ENCODE peak calls at places on chromosomes 2 and 18, in seven cellular contexts. C is amniotic stem cell, S is endothelial cell of umbilical vein, D is Caki2, R is neural progenitor cell, O is Calu3, F is fibroblast of lung. Z is an unnamed sample.

GRCh38 chr2:222733846-222734689 is 62.6 kb downstream of the MOGAT1 start:
- DNase-seq in C (no peak), S (peak), D (no peak), R (no peak), O (peak), F (peak), Z (peak)

GRCh38 chr18:10526211-10526949 is 553 bp downstream of the NAPG start:
- DNase-seq in C (no peak), S (peak), D (peak), R (peak), O (peak), F (peak), Z (peak)

GRCh38 chr18:3832211-3832610 is 382.2 kb downstream of the TGIF1 start:
- DNase-seq in C (no peak), S (no peak), D (no peak), R (no peak), O (no peak), F (no peak), Z (peak)

GRCh38 chr2:39266139-39266805 is 22.5 kb upstream of the CDKL4 start:
- DNase-seq in C (no peak), S (no peak), D (no peak), R (no peak), O (no peak), F (peak), Z (peak)

GRCh38 chr18:34730774-34731173 is 20.7 kb downstream of the DTNA start:
- DNase-seq in C (no peak), S (no peak), D (no peak), R (no peak), O (no peak), F (peak), Z (no peak)

GRCh38 chr2:232901711-232902578 is 31.9 kb downstream of the SNORC start:
- DNase-seq in C (peak), S (peak), D (peak), R (no peak), O (peak), F (peak), Z (peak)

GRCh38 chr18:61394983-61395382 is 61.8 kb downstream of the CDH20 start:
- DNase-seq in C (no peak), S (no peak), D (no peak), R (no peak), O (no peak), F (no peak), Z (no peak)

GRCh38 chr2:17915811-17916523 is 37.5 kb downstream of the KCNS3 start:
- DNase-seq in C (no peak), S (no peak), D (peak), R (no peak), O (no peak), F (no peak), Z (no peak)

GRCh38 chr18:59067873-59068272 is 71.8 kb upstream of the SEC11C start:
- DNase-seq in C (no peak), S (peak), D (no peak), R (peak), O (peak), F (no peak), Z (peak)

GRCh38 chr2:72004976-72005375 is 142.7 kb downstream of the CYP26B1 start:
- DNase-seq in C (no peak), S (no peak), D (no peak), R (no peak), O (no peak), F (no peak), Z (no peak)

GRCh38 chr2:54471221-54471711 is 15.1 kb downstream of the SPTBN1 start:
- DNase-seq in C (no peak), S (peak), D (peak), R (no peak), O (peak), F (peak), Z (peak)

GRCh38 chr2:57180042-57180567 is 866.5 kb upstream of the VRK2 start:
- DNase-seq in C (no peak), S (peak), D (no peak), R (no peak), O (no peak), F (peak), Z (no peak)

GRCh38 chr2:25311866-25312575 is 29.7 kb downstream of the DNMT3A start:
- DNase-seq in C (no peak), S (no peak), D (no peak), R (no peak), O (no peak), F (no peak), Z (peak)

GRCh38 chr2:42547014-42547413 is 21.4 kb upstream of the MTA3 start:
- DNase-seq in C (no peak), S (peak), D (no peak), R (no peak), O (no peak), F (no peak), Z (no peak)

GRCh38 chr18:26227051-26227672 is 917 bp downstream of the TAF4B start:
- DNase-seq in C (no peak), S (peak), D (no peak), R (peak), O (no peak), F (no peak), Z (peak)

GRCh38 chr2:24986397-24986796 is 14.6 kb upstream of the DNAJC27 start:
- DNase-seq in C (no peak), S (no peak), D (no peak), R (no peak), O (no peak), F (no peak), Z (peak)

GRCh38 chr2:72911256-72911655 is 6.1 kb upstream of the EMX1 start:
- DNase-seq in C (no peak), S (no peak), D (no peak), R (no peak), O (no peak), F (no peak), Z (no peak)

GRCh38 chr18:809985-810642 is 1.9 kb downstream of the YES1 start:
- DNase-seq in C (no peak), S (no peak), D (no peak), R (no peak), O (no peak), F (peak), Z (no peak)

GRCh38 chr2:229416116-229416694 is 145.1 kb upstream of the PID1 start:
- DNase-seq in C (no peak), S (no peak), D (no peak), R (no peak), O (no peak), F (peak), Z (no peak)

GRCh38 chr2:119888673-119889072 is 124.2 kb upstream of the EPB41L5 start:
- DNase-seq in C (peak), S (peak), D (peak), R (no peak), O (no peak), F (peak), Z (no peak)

GRCh38 chr2:231604101-231604684 is 11.5 kb downstream of the TEX44 start:
- DNase-seq in C (no peak), S (no peak), D (no peak), R (peak), O (peak), F (no peak), Z (peak)

GRCh38 chr18:32300914-32301313 is 111.1 kb downstream of the MEP1B start:
- DNase-seq in C (no peak), S (no peak), D (no peak), R (no peak), O (no peak), F (peak), Z (no peak)

GRCh38 chr2:65537651-65538385 is 105.4 kb upstream of the SPRED2 start:
- DNase-seq in C (no peak), S (no peak), D (no peak), R (no peak), O (no peak), F (peak), Z (no peak)

GRCh38 chr2:185219981-185220380 is 518.6 kb upstream of the FSIP2 start:
- DNase-seq in C (no peak), S (no peak), D (no peak), R (no peak), O (no peak), F (peak), Z (peak)

GRCh38 chr18:74378179-74378682 is 62.6 kb downstream of the C18orf63 start:
- DNase-seq in C (no peak), S (no peak), D (no peak), R (no peak), O (no peak), F (no peak), Z (no peak)

GRCh38 chr2:232129483-232129882 is 168.0 kb downstream of the DIS3L2 start:
- DNase-seq in C (no peak), S (no peak), D (no peak), R (no peak), O (no peak), F (peak), Z (no peak)

GRCh38 chr2:129927696-129928095 is 51.8 kb upstream of the RAB6C start:
- DNase-seq in C (no peak), S (no peak), D (no peak), R (no peak), O (no peak), F (no peak), Z (no peak)

GRCh38 chr2:2698182-2699116 is 367.4 kb upstream of the MYT1L start:
- DNase-seq in C (no peak), S (no peak), D (peak), R (peak), O (no peak), F (no peak), Z (peak)

GRCh38 chr2:133241231-133241575 is 327.1 kb downstream of the NCKAP5 start:
- DNase-seq in C (no peak), S (no peak), D (no peak), R (no peak), O (no peak), F (peak), Z (no peak)

GRCh38 chr2:86235196-86235980 is 36.1 kb downstream of the MRPL35 start:
- DNase-seq in C (no peak), S (no peak), D (no peak), R (peak), O (no peak), F (no peak), Z (no peak)

GRCh38 chr2:2664989-2665833 is 334.1 kb upstream of the MYT1L start:
- DNase-seq in C (no peak), S (no peak), D (peak), R (peak), O (no peak), F (peak), Z (no peak)

GRCh38 chr2:37645363-37645762 is 26.1 kb downstream of the CDC42EP3 start:
- DNase-seq in C (no peak), S (peak), D (no peak), R (no peak), O (no peak), F (peak), Z (no peak)

GRCh38 chr2:132438650-132439030 is 22.0 kb downstream of the GPR39 start:
- DNase-seq in C (peak), S (peak), D (peak), R (no peak), O (peak), F (peak), Z (no peak)

GRCh38 chr2:73112913-73113633 is at the start of gene RAB11FIP5:
- DNase-seq in C (no peak), S (peak), D (peak), R (peak), O (peak), F (peak), Z (peak)

GRCh38 chr2:26618611-26619010 is 22.6 kb downstream of the CIB4 start:
- DNase-seq in C (no peak), S (no peak), D (no peak), R (no peak), O (no peak), F (no peak), Z (no peak)

GRCh38 chr2:189548686-189549439 is 31.7 kb downstream of the SLC40A1 start:
- DNase-seq in C (no peak), S (no peak), D (no peak), R (no peak), O (no peak), F (peak), Z (no peak)

GRCh38 chr2:101704046-101704466 is 6.5 kb downstream of the MAP4K4 start:
- DNase-seq in C (no peak), S (peak), D (peak), R (no peak), O (no peak), F (peak), Z (peak)

GRCh38 chr18:48963555-48964480 is 13.1 kb upstream of the SMAD7 start:
- DNase-seq in C (no peak), S (no peak), D (no peak), R (no peak), O (no peak), F (peak), Z (no peak)

Z was measured in NCI-H69.